ENCODE peak calls at places on chromosomes 6 and 20, in nine cellular contexts. One of them, this sample, is unnamed.

GRCh38 chr6:169981969-169982368 is 230.5 kb downstream of the ERMARD start:
- DNase-seq in stimulated activated CD8-positive, alpha-beta memory T cell treated with anti-CD3 and anti-CD28 coated beads, Interleukin-4, amount 100 ng/mL, for 1 hour: no peak
- DNase-seq in MV-4-11: no peak
- DNase-seq in left lung: no peak
- DNase-seq in NCI-H446: no peak
- DNase-seq in naive thymus-derived CD4-positive, alpha-beta T cell: no peak
- DNase-seq in esophagus squamous epithelium: no peak
- DNase-seq in activated naive CD4-positive, alpha-beta T cell treated with Interleukin-2 at 50 U/mL for 16 hours: no peak
- DNase-seq in GM19239: no peak
- DNase-seq in this sample: no peak

GRCh38 chr6:139981810-139982550 is 607.5 kb upstream of the CITED2 start:
- DNase-seq in stimulated activated CD8-positive, alpha-beta memory T cell treated with anti-CD3 and anti-CD28 coated beads, Interleukin-4, amount 100 ng/mL, for 1 hour: no peak
- DNase-seq in MV-4-11: no peak
- DNase-seq in left lung: no peak
- DNase-seq in NCI-H446: peak
- DNase-seq in naive thymus-derived CD4-positive, alpha-beta T cell: no peak
- DNase-seq in esophagus squamous epithelium: no peak
- DNase-seq in activated naive CD4-positive, alpha-beta T cell treated with Interleukin-2 at 50 U/mL for 16 hours: no peak
- DNase-seq in GM19239: no peak
- DNase-seq in this sample: no peak

GRCh38 chr20:13809855-13810254 is 25.0 kb downstream of the NDUFAF5 start:
- DNase-seq in stimulated activated CD8-positive, alpha-beta memory T cell treated with anti-CD3 and anti-CD28 coated beads, Interleukin-4, amount 100 ng/mL, for 1 hour: no peak
- DNase-seq in MV-4-11: no peak
- DNase-seq in left lung: no peak
- DNase-seq in NCI-H446: no peak
- DNase-seq in naive thymus-derived CD4-positive, alpha-beta T cell: no peak
- DNase-seq in esophagus squamous epithelium: no peak
- DNase-seq in activated naive CD4-positive, alpha-beta T cell treated with Interleukin-2 at 50 U/mL for 16 hours: no peak
- DNase-seq in GM19239: no peak
- DNase-seq in this sample: no peak

GRCh38 chr6:27126046-27126814 is 121.3 kb upstream of the PRSS16 start:
- DNase-seq in stimulated activated CD8-positive, alpha-beta memory T cell treated with anti-CD3 and anti-CD28 coated beads, Interleukin-4, amount 100 ng/mL, for 1 hour: no peak
- DNase-seq in MV-4-11: no peak
- DNase-seq in left lung: no peak
- DNase-seq in NCI-H446: no peak
- DNase-seq in naive thymus-derived CD4-positive, alpha-beta T cell: no peak
- DNase-seq in esophagus squamous epithelium: no peak
- DNase-seq in activated naive CD4-positive, alpha-beta T cell treated with Interleukin-2 at 50 U/mL for 16 hours: no peak
- DNase-seq in GM19239: no peak
- DNase-seq in this sample: no peak

GRCh38 chr6:44685213-44685612 is 297.7 kb downstream of the CDC5L start:
- DNase-seq in stimulated activated CD8-positive, alpha-beta memory T cell treated with anti-CD3 and anti-CD28 coated beads, Interleukin-4, amount 100 ng/mL, for 1 hour: no peak
- DNase-seq in MV-4-11: no peak
- DNase-seq in left lung: no peak
- DNase-seq in NCI-H446: no peak
- DNase-seq in naive thymus-derived CD4-positive, alpha-beta T cell: no peak
- DNase-seq in esophagus squamous epithelium: no peak
- DNase-seq in activated naive CD4-positive, alpha-beta T cell treated with Interleukin-2 at 50 U/mL for 16 hours: no peak
- DNase-seq in GM19239: no peak
- DNase-seq in this sample: no peak

GRCh38 chr20:38926934-38927616 is 858 bp downstream of the FAM83D start:
- DNase-seq in stimulated activated CD8-positive, alpha-beta memory T cell treated with anti-CD3 and anti-CD28 coated beads, Interleukin-4, amount 100 ng/mL, for 1 hour: no peak
- DNase-seq in MV-4-11: no peak
- DNase-seq in left lung: no peak
- DNase-seq in NCI-H446: no peak
- DNase-seq in naive thymus-derived CD4-positive, alpha-beta T cell: no peak
- DNase-seq in esophagus squamous epithelium: no peak
- DNase-seq in activated naive CD4-positive, alpha-beta T cell treated with Interleukin-2 at 50 U/mL for 16 hours: no peak
- DNase-seq in GM19239: peak
- DNase-seq in this sample: peak

GRCh38 chr20:32516985-32517873 is 67.9 kb downstream of the NOL4L start:
- DNase-seq in stimulated activated CD8-positive, alpha-beta memory T cell treated with anti-CD3 and anti-CD28 coated beads, Interleukin-4, amount 100 ng/mL, for 1 hour: no peak
- DNase-seq in MV-4-11: no peak
- DNase-seq in left lung: peak
- DNase-seq in NCI-H446: no peak
- DNase-seq in naive thymus-derived CD4-positive, alpha-beta T cell: no peak
- DNase-seq in esophagus squamous epithelium: no peak
- DNase-seq in activated naive CD4-positive, alpha-beta T cell treated with Interleukin-2 at 50 U/mL for 16 hours: no peak
- DNase-seq in GM19239: no peak
- DNase-seq in this sample: no peak

GRCh38 chr6:107132330-107132954 is 17.1 kb upstream of the BEND3 start:
- DNase-seq in stimulated activated CD8-positive, alpha-beta memory T cell treated with anti-CD3 and anti-CD28 coated beads, Interleukin-4, amount 100 ng/mL, for 1 hour: no peak
- DNase-seq in MV-4-11: no peak
- DNase-seq in left lung: no peak
- DNase-seq in NCI-H446: no peak
- DNase-seq in naive thymus-derived CD4-positive, alpha-beta T cell: no peak
- DNase-seq in esophagus squamous epithelium: no peak
- DNase-seq in activated naive CD4-positive, alpha-beta T cell treated with Interleukin-2 at 50 U/mL for 16 hours: no peak
- DNase-seq in GM19239: no peak
- DNase-seq in this sample: no peak

GRCh38 chr6:132003516-132004178 is 52.5 kb upstream of the CCN2 start:
- DNase-seq in stimulated activated CD8-positive, alpha-beta memory T cell treated with anti-CD3 and anti-CD28 coated beads, Interleukin-4, amount 100 ng/mL, for 1 hour: no peak
- DNase-seq in MV-4-11: no peak
- DNase-seq in left lung: no peak
- DNase-seq in NCI-H446: no peak
- DNase-seq in naive thymus-derived CD4-positive, alpha-beta T cell: no peak
- DNase-seq in esophagus squamous epithelium: no peak
- DNase-seq in activated naive CD4-positive, alpha-beta T cell treated with Interleukin-2 at 50 U/mL for 16 hours: no peak
- DNase-seq in GM19239: no peak
- DNase-seq in this sample: no peak

GRCh38 chr6:29942275-29943052 is at the start of gene HLA-A:
- DNase-seq in stimulated activated CD8-positive, alpha-beta memory T cell treated with anti-CD3 and anti-CD28 coated beads, Interleukin-4, amount 100 ng/mL, for 1 hour: peak
- DNase-seq in MV-4-11: peak
- DNase-seq in left lung: peak
- DNase-seq in NCI-H446: peak
- DNase-seq in naive thymus-derived CD4-positive, alpha-beta T cell: peak
- DNase-seq in esophagus squamous epithelium: peak
- DNase-seq in activated naive CD4-positive, alpha-beta T cell treated with Interleukin-2 at 50 U/mL for 16 hours: peak
- DNase-seq in GM19239: peak
- DNase-seq in this sample: peak

GRCh38 chr20:47573586-47573985 is 71.9 kb downstream of the NCOA3 start:
- DNase-seq in stimulated activated CD8-positive, alpha-beta memory T cell treated with anti-CD3 and anti-CD28 coated beads, Interleukin-4, amount 100 ng/mL, for 1 hour: no peak
- DNase-seq in MV-4-11: no peak
- DNase-seq in left lung: no peak
- DNase-seq in NCI-H446: no peak
- DNase-seq in naive thymus-derived CD4-positive, alpha-beta T cell: no peak
- DNase-seq in esophagus squamous epithelium: no peak
- DNase-seq in activated naive CD4-positive, alpha-beta T cell treated with Interleukin-2 at 50 U/mL for 16 hours: no peak
- DNase-seq in GM19239: no peak
- DNase-seq in this sample: no peak

GRCh38 chr6:136365781-136366354 is 76.2 kb upstream of the BCLAF1 start:
- DNase-seq in stimulated activated CD8-positive, alpha-beta memory T cell treated with anti-CD3 and anti-CD28 coated beads, Interleukin-4, amount 100 ng/mL, for 1 hour: no peak
- DNase-seq in MV-4-11: peak
- DNase-seq in left lung: peak
- DNase-seq in NCI-H446: no peak
- DNase-seq in naive thymus-derived CD4-positive, alpha-beta T cell: no peak
- DNase-seq in esophagus squamous epithelium: peak
- DNase-seq in activated naive CD4-positive, alpha-beta T cell treated with Interleukin-2 at 50 U/mL for 16 hours: no peak
- DNase-seq in GM19239: no peak
- DNase-seq in this sample: no peak

GRCh38 chr20:59141818-59142581 is 21.6 kb upstream of the ZNF831 start:
- DNase-seq in stimulated activated CD8-positive, alpha-beta memory T cell treated with anti-CD3 and anti-CD28 coated beads, Interleukin-4, amount 100 ng/mL, for 1 hour: no peak
- DNase-seq in MV-4-11: no peak
- DNase-seq in left lung: no peak
- DNase-seq in NCI-H446: no peak
- DNase-seq in naive thymus-derived CD4-positive, alpha-beta T cell: no peak
- DNase-seq in esophagus squamous epithelium: no peak
- DNase-seq in activated naive CD4-positive, alpha-beta T cell treated with Interleukin-2 at 50 U/mL for 16 hours: no peak
- DNase-seq in GM19239: no peak
- DNase-seq in this sample: no peak

GRCh38 chr20:8964944-8965562 is 103.8 kb upstream of the PLCB4 start:
- DNase-seq in stimulated activated CD8-positive, alpha-beta memory T cell treated with anti-CD3 and anti-CD28 coated beads, Interleukin-4, amount 100 ng/mL, for 1 hour: no peak
- DNase-seq in MV-4-11: no peak
- DNase-seq in left lung: no peak
- DNase-seq in NCI-H446: no peak
- DNase-seq in naive thymus-derived CD4-positive, alpha-beta T cell: no peak
- DNase-seq in esophagus squamous epithelium: no peak
- DNase-seq in activated naive CD4-positive, alpha-beta T cell treated with Interleukin-2 at 50 U/mL for 16 hours: no peak
- DNase-seq in GM19239: no peak
- DNase-seq in this sample: no peak

GRCh38 chr6:122025104-122025503 is 374.3 kb upstream of the HSF2 start:
- DNase-seq in stimulated activated CD8-positive, alpha-beta memory T cell treated with anti-CD3 and anti-CD28 coated beads, Interleukin-4, amount 100 ng/mL, for 1 hour: no peak
- DNase-seq in MV-4-11: no peak
- DNase-seq in left lung: no peak
- DNase-seq in NCI-H446: no peak
- DNase-seq in naive thymus-derived CD4-positive, alpha-beta T cell: no peak
- DNase-seq in esophagus squamous epithelium: no peak
- DNase-seq in activated naive CD4-positive, alpha-beta T cell treated with Interleukin-2 at 50 U/mL for 16 hours: no peak
- DNase-seq in GM19239: no peak
- DNase-seq in this sample: no peak

GRCh38 chr20:10322073-10323012 is 103.7 kb downstream of the SNAP25 start:
- DNase-seq in stimulated activated CD8-positive, alpha-beta memory T cell treated with anti-CD3 and anti-CD28 coated beads, Interleukin-4, amount 100 ng/mL, for 1 hour: no peak
- DNase-seq in MV-4-11: no peak
- DNase-seq in left lung: no peak
- DNase-seq in NCI-H446: no peak
- DNase-seq in naive thymus-derived CD4-positive, alpha-beta T cell: no peak
- DNase-seq in esophagus squamous epithelium: no peak
- DNase-seq in activated naive CD4-positive, alpha-beta T cell treated with Interleukin-2 at 50 U/mL for 16 hours: no peak
- DNase-seq in GM19239: no peak
- DNase-seq in this sample: no peak

GRCh38 chr6:79225718-79226117 is 8.8 kb downstream of the HMGN3 start:
- DNase-seq in stimulated activated CD8-positive, alpha-beta memory T cell treated with anti-CD3 and anti-CD28 coated beads, Interleukin-4, amount 100 ng/mL, for 1 hour: no peak
- DNase-seq in MV-4-11: peak
- DNase-seq in left lung: no peak
- DNase-seq in NCI-H446: no peak
- DNase-seq in naive thymus-derived CD4-positive, alpha-beta T cell: no peak
- DNase-seq in esophagus squamous epithelium: no peak
- DNase-seq in activated naive CD4-positive, alpha-beta T cell treated with Interleukin-2 at 50 U/mL for 16 hours: no peak
- DNase-seq in GM19239: no peak
- DNase-seq in this sample: no peak